ENCODE peak calls at places on chromosomes 4 and X, in seven cellular contexts. F is SK-N-SH; E is suprapubic skin; Z is CD4-positive, alpha-beta T cell; J is mucosa of descending colon; V is left ventricle myocardium inferior; D is choroid plexus epithelial cell. H is an unnamed sample.

GRCh38 chrX:110317079-110317819 is 636 bp downstream of the AMMECR1 start:
- DNase-seq in F (peak; percentile 55), E (peak; percentile 62), Z (peak; percentile 19), J (peak; percentile 54), V (peak; percentile 18), D (no peak), H (peak; percentile 41)

GRCh38 chrX:46683023-46683422 is 75.9 kb downstream of the SLC9A7 start:
- DNase-seq in F (no peak), E (no peak), Z (no peak), J (no peak), V (no peak), D (peak; percentile 36), H (no peak)

GRCh38 chrX:2697741-2698294 is 6.7 kb downstream of the CD99 start:
- DNase-seq in F (no peak), E (no peak), Z (no peak), J (no peak), V (no peak), D (peak; percentile 49), H (no peak)

GRCh38 chr4:84750260-84750955 is 167.5 kb downstream of the CDS1 start:
- DNase-seq in F (peak; percentile 53), E (no peak), Z (no peak), J (no peak), V (no peak), D (peak; percentile 80), H (peak; percentile 32)

GRCh38 chr4:88697113-88697512 is 516 bp downstream of the NAP1L5 start:
- DNase-seq in F (peak; percentile 26), E (no peak), Z (no peak), J (no peak), V (no peak), D (no peak), H (no peak)

GRCh38 chr4:113745724-113746123 is 15.8 kb downstream of the CAMK2D start:
- DNase-seq in F (no peak), E (no peak), Z (no peak), J (no peak), V (no peak), D (no peak), H (no peak)

GRCh38 chr4:139841464-139842195 is 176.0 kb downstream of the MGST2 start:
- DNase-seq in F (no peak), E (no peak), Z (no peak), J (peak; percentile 41), V (no peak), D (no peak), H (no peak)

GRCh38 chrX:47143894-47144625 is 442 bp downstream of the NDUFB11 start:
- DNase-seq in F (peak; percentile 72), E (no peak), Z (no peak), J (no peak), V (no peak), D (peak; percentile 33), H (peak; percentile 66)

GRCh38 chr4:84579410-84579791 is 3.5 kb upstream of the CDS1 start:
- DNase-seq in F (no peak), E (no peak), Z (no peak), J (no peak), V (no peak), D (peak; percentile 46), H (no peak)

GRCh38 chr4:10747186-10747585 is 62.6 kb upstream of the CLNK start:
- DNase-seq in F (no peak), E (no peak), Z (no peak), J (no peak), V (no peak), D (no peak), H (no peak)

GRCh38 chr4:163590609-163591264 is 96.2 kb downstream of the TMA16 start:
- DNase-seq in F (no peak), E (no peak), Z (no peak), J (no peak), V (no peak), D (no peak), H (no peak)

GRCh38 chr4:163591614-163592020 is 97.1 kb downstream of the TMA16 start:
- DNase-seq in F (no peak), E (no peak), Z (no peak), J (no peak), V (no peak), D (no peak), H (peak; percentile 32)

GRCh38 chr4:163592207-163592606 is 97.7 kb downstream of the TMA16 start:
- DNase-seq in F (no peak), E (no peak), Z (no peak), J (no peak), V (no peak), D (no peak), H (no peak)

GRCh38 chr4:163590103-163590502 is 95.6 kb downstream of the TMA16 start:
- DNase-seq in F (no peak), E (no peak), Z (no peak), J (no peak), V (no peak), D (no peak), H (no peak)

GRCh38 chr4:163587867-163588266 is 93.4 kb downstream of the TMA16 start:
- DNase-seq in F (peak; percentile 16), E (no peak), Z (no peak), J (no peak), V (no peak), D (peak; percentile 1), H (peak; percentile 28)
- TF ChIP-seq CTCF in F (peak; percentile 46), E (no peak), Z (no peak), J (no peak), V (peak; percentile 8), D (peak; percentile 24), H (peak; percentile 28)

DNA sequence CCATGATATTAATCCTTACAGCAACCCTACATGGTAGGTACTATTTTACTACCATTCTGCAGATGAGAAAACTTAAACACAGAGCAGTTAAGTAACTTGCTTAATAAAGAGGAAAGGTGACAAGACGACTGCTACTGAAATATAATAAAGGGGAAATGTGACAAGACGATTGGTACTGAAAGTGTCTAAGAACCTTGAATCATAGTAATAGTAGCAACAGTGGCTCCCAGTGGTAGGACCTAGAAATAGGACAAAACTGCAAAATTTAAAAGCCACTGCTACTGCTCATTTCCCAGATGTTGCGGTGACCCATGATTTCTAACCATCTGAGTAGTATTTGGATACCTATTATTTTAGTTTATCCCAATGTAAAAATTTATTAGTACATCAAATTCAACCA is 89.5 kb downstream of the TASL start:
- DNase-seq in F (no peak), E (no peak), Z (no peak), J (no peak), V (no peak), D (peak; percentile 38), H (peak; percentile 27)
- TF ChIP-seq CTCF in F (peak; percentile 54), E (no peak), Z (no peak), J (no peak), V (no peak), D (peak; percentile 47), H (peak; percentile 11)

GRCh38 chr4:89839558-89839957 is 2.6 kb upstream of the SNCA start:
- DNase-seq in F (no peak), E (no peak), Z (no peak), J (no peak), V (no peak), D (no peak), H (no peak)

GRCh38 chr4:89838005-89838404 is 1.0 kb upstream of the SNCA start:
- DNase-seq in F (peak; percentile 47), E (no peak), Z (no peak), J (no peak), V (no peak), D (peak; percentile 19), H (peak; percentile 12)

GRCh38 chr4:89836031-89836777 is 757 bp downstream of the SNCA start:
- DNase-seq in F (peak; percentile 63), E (no peak), Z (no peak), J (peak; percentile 19), V (no peak), D (no peak), H (peak; percentile 23)

GRCh38 chr4:89836897-89837384 is at the start of gene SNCA:
- DNase-seq in F (peak; percentile 90), E (peak; percentile 78), Z (peak; percentile 6), J (peak; percentile 54), V (peak; percentile 49), D (peak; percentile 39), H (peak; percentile 55)

DNA sequence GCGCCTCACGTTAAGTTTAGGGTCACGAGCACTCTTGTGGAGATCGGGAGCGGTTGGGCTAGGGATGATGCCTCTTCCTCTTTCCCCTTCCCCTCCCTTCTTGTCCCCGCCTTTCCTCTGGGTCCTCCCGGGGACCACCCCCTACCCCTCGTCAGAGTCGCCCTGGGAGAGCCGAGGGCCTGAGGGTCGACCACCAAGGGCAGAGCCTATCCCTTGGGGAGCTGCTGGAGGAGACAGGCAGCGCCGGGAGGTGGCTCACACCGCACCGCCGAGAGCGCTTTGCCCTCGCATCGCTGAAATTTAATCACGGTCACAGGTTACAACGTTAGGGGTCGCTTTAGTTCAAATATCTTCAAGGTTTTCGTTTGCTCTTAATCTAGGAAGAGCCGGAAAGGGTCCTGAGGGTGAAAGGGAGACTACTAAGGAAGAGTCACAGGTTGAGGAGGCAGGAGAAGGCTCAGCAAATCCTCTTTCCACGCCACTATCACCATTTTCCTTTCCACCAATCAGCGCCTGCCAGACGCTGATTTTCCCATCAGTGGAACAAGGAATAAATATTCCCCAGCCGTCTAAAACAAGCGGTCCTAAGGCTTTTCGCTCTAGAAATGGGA is 529 bp upstream of the SNCA start:
- DNase-seq in F (peak; percentile 54), E (no peak), Z (no peak), J (no peak), V (no peak), D (peak; percentile 37), H (peak; percentile 45)
- TF ChIP-seq CTCF in F (peak; percentile 41), E (no peak), Z (no peak), J (no peak), V (no peak), D (peak; percentile 11), H (no peak)

DNA sequence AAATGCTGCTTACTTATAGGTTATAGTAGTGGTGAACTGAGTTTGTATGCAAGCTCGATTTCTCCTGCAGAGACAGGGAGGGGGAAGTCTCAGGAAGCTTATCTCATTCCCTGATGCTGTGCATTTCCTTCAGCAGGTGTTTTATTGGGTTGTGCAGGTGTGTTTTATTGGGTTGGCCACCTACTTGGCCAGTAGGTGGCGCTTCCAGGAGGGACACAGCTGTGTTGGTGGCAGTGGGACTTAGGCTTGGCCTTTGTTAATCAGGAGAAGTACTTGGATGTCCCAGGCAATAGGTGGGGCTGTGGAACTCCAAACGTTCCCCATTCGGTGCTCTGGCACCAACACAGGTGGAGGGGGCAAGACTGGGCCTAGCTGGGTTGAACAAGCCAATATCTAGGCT is 196.0 kb upstream of the DCAF8L1 start:
- DNase-seq in F (peak; percentile 21), E (no peak), Z (no peak), J (peak; percentile 27), V (no peak), D (no peak), H (peak; percentile 11)
- TF ChIP-seq CTCF in F (peak; percentile 57), E (no peak), Z (no peak), J (no peak), V (no peak), D (peak; percentile 33), H (peak; percentile 41)

GRCh38 chr4:161252520-161253141 is 911.2 kb downstream of the FSTL5 start:
- DNase-seq in F (no peak), E (no peak), Z (no peak), J (no peak), V (no peak), D (peak; percentile 53), H (peak; percentile 46)
- TF ChIP-seq CTCF in F (peak; percentile 72), E (no peak), Z (peak; percentile 15), J (peak; percentile 30), V (peak; percentile 62), D (peak; percentile 72), H (peak; percentile 66)

H was measured in GM13976.